ENCODE peak calls at places on chromosomes 11 and 22, in five cellular contexts. F, C, M, G and Q are unnamed samples.

GRCh38 chr11:116865696-116866095 is 28.3 kb upstream of the APOA1 start:
- DNase-seq in G (no peak), M (no peak), F (no peak), C (no peak), Q (no peak)

GRCh38 chr11:60343094-60343704 is 16.1 kb downstream of the MS4A6E start:
- DNase-seq in G (no peak), F (no peak), C (no peak), M (no peak), Q (no peak)

GRCh38 chr22:31544481-31545480 is 48.4 kb downstream of the SFI1 start:
- DNase-seq in C (no peak), M (no peak), F (no peak), G (no peak), Q (no peak)

GRCh38 chr11:95739108-95739507 is 50.5 kb downstream of the FAM76B start:
- DNase-seq in G (no peak), C (no peak), F (no peak), M (no peak), Q (no peak)

GRCh38 chr11:31237819-31238771 is 131.4 kb downstream of the DCDC1 start:
- DNase-seq in F (no peak), G (no peak), M (no peak), C (no peak), Q (no peak)

GRCh38 chr11:32259641-32260081 is 168.8 kb downstream of the RCN1 start:
- DNase-seq in F (no peak), C (no peak), M (no peak), G (peak; percentile 31), Q (peak; percentile 93)

GRCh38 chr11:103325686-103326069 is 216.5 kb downstream of the DYNC2H1 start:
- DNase-seq in C (no peak), G (no peak), M (no peak), F (no peak), Q (no peak)

GRCh38 chr11:106594751-106595351 is 423.4 kb downstream of the GUCY1A2 start:
- DNase-seq in G (no peak), F (no peak), C (no peak), M (no peak), Q (no peak)

GRCh38 chr11:80967649-80968048 is 1526.8 kb upstream of the TENM4 start:
- DNase-seq in F (no peak), C (no peak), M (no peak), G (no peak), Q (no peak)

GRCh38 chr11:119750056-119750455 is 21.1 kb upstream of the NECTIN1 start:
- DNase-seq in G (no peak), C (peak; percentile 50), M (no peak), F (no peak), Q (no peak)

GRCh38 chr11:70517996-70518907 is 119.9 kb downstream of the CTTN start:
- DNase-seq in C (peak; percentile 38), G (no peak), M (no peak), F (peak; percentile 12), Q (no peak)

GRCh38 chr11:69055598-69056516 is 7.1 kb downstream of the TPCN2 start:
- DNase-seq in F (no peak), G (peak; percentile 73), C (peak; percentile 86), M (no peak), Q (no peak)

GRCh38 chr11:131894615-131895544 is 524.5 kb downstream of the NTM start:
- DNase-seq in C (no peak), G (no peak), M (no peak), F (no peak), Q (no peak)

GRCh38 chr11:131897247-131897646 is 526.8 kb downstream of the NTM start:
- DNase-seq in M (no peak), F (no peak), G (no peak), C (no peak), Q (no peak)

GRCh38 chr11:131893988-131894387 is 523.6 kb downstream of the NTM start:
- DNase-seq in F (no peak), M (no peak), C (no peak), G (no peak), Q (no peak)

GRCh38 chr11:131897976-131898375 is 527.6 kb downstream of the NTM start:
- DNase-seq in C (no peak), G (no peak), F (no peak), M (no peak), Q (peak; percentile 48)

DNA sequence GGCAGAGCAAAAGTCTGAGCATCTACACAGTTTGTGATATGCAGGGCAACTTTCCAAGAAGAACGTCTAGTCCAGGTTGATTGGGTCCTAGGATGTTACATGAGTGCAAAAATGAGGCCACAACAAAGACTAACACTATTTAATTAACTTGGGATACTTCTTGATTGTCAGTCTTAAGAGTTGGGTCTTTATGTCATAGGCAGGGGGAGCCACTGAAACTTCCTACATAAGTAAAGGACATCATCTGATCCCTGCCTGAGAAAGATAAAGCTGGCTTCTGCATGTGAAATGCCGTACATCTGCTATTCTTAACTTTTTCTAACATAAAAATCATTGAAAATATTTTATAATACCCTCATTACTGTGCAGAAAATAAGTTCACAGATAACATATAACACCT is 525.5 kb downstream of the NTM start:
- DNase-seq in M (no peak), F (no peak), G (no peak), C (no peak), Q (no peak)
- TF ChIP-seq CTCF in M (no peak), F (no peak), G (no peak), C (no peak), Q (no peak)

GRCh38 chr22:18032455-18033101 is 8.2 kb upstream of the MICAL3 start:
- DNase-seq in C (no peak), M (no peak), F (no peak), G (no peak), Q (no peak)
- H3K4me3 ChIP-seq in C (no peak overlapping the region), M (no peak overlapping the region), F (no peak overlapping the region), G (no peak overlapping the region), Q (no peak overlapping the region)

DNA sequence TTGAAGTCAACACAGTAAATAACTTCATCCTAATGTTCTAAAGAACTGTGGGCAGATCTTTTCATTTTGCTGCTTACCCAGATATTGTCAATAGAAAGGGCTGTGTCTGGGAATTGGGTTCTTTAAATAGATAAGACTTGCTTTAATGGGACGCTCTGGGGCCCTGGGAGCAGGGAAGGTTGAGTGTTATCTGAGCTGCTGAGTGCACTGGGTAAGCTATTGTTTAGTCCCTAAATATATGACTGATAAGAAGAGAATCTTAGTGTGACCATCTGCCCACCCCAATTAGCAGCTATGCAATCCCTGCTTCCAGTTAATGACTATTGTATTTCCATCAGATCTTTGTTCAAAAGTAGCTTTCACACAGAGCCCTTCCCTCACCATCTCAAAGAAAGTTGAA is 44.4 kb downstream of the ARHGAP42 start:
- DNase-seq in M (no peak), C (no peak), F (no peak), G (no peak), Q (no peak)
- TF ChIP-seq CTCF in M (no peak), C (no peak), F (no peak), G (no peak), Q (no peak)

DNA sequence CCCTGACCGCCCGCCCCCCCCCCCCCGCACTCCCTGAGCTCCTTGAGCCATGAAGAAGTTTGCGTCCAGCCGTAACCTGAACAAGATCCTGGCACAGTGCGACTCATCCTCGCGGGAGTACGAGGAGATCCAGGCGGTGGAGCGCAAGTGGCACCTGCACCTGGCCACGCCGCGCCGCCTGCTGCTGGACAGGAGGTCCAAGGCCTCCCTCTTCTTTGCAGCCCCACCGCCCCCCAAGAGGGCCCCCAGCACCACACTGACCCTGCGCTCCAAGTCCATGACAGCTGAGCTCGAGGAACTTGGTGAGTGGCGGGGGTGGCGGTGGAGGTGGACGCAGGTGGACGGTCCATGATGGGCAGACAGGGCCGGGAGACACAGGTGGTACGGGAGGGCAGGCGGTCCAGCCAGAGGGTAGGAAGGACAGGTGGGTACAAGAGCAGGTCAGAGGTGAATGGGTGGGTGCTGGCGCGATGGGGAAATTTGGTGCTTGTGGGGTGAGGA is 32.1 kb upstream of the ACR start:
- DNase-seq in G (no peak), F (peak; percentile 33), M (no peak), C (peak; percentile 67), Q (no peak)
- H3K4me3 ChIP-seq in G (no peak overlapping the region), F (no peak overlapping the region), M (no peak overlapping the region), C (no peak overlapping the region), Q (peak overlapping the region; percentile 31)

DNA sequence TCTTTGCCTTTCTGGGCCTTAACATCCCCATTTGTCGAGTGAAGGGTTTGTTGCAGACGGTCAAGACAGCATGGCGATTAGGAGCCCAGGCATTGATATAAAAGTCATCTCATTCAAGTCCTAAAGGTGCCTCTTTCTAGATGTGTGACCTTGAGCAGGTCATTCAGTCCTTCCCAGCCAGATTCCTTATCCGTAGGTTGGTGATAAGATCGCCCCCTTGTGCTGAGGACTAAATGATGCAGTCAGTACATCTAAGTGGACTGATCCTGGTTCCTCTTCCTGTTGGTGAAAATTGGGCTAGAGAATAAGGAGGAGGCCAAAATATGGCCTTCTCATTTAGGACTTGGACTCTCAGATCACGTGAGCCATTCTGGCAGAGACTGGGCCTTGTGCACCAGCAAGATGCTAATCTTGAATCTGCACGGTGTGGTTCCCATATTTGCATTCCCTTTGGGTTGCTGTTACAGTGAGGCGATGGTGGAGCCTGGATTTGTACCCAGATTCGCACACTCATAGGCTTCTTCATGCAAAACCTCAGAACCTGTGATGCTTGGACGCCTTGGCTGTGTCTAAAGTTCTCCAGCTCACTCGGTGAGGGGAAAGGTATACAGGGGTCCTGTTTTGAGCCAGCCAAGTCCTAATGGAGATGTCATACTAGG is 156.8 kb downstream of the MYO18B start:
- DNase-seq in M (no peak), C (no peak), G (no peak), F (no peak), Q (no peak)
- TF ChIP-seq CTCF in M (no peak), C (no peak), G (no peak), F (no peak), Q (no peak)

GRCh38 chr11:5690736-5691135 is 1.1 kb downstream of the TRIM22 start:
- DNase-seq in M (no peak), F (no peak), G (no peak), C (no peak), Q (no peak)
- H3K4me3 ChIP-seq in M (peak overlapping the region; percentile 51), F (peak overlapping the region; percentile 62), G (peak overlapping the region; percentile 15), C (peak overlapping the region; percentile 31), Q (peak overlapping the region; percentile 46)